ENCODE peak calls at places on chromosomes 6 and 20, in six cellular contexts. Y is esophagus squamous epithelium, I is endothelial cell of umbilical vein, R is ovary, U is neural progenitor cell, A is thoracic aorta. B is an unnamed sample. For H3K36me3, the result is how much of the 10 kb centered on the place peaks cover.

GRCh38 chr20:34663213-34663943 is 13.5 kb downstream of the PIGU start:
- DNase-seq in I (no peak), Y (no peak), A (no peak), R (no peak), U (no peak), B (no peak)

GRCh38 chr20:34200020-34200419 is 41.2 kb upstream of the ASIP start:
- DNase-seq in A (no peak), I (no peak), Y (no peak), R (no peak), U (no peak), B (no peak)

GRCh38 chr20:44070139-44070900 is 116.7 kb downstream of the JPH2 start:
- DNase-seq in A (no peak), U (no peak), I (no peak), Y (no peak), R (no peak), B (no peak)

GRCh38 chr20:31570735-31571617 is 34.1 kb upstream of the ID1 start:
- DNase-seq in R (no peak), U (no peak), Y (no peak), I (no peak), A (no peak), B (no peak)

GRCh38 chr6:166691199-166691598 is 64.1 kb upstream of the RPS6KA2 start:
- DNase-seq in A (no peak), Y (no peak), R (no peak), I (peak), U (no peak), B (no peak)

GRCh38 chr20:57613481-57613921 is 6.7 kb downstream of the ZBP1 start:
- DNase-seq in I (no peak), A (no peak), R (no peak), Y (no peak), U (no peak), B (no peak)

GRCh38 chr6:111713811-111714210 is 108.1 kb upstream of the TRAF3IP2 start:
- DNase-seq in A (no peak), R (no peak), I (no peak), U (no peak), Y (no peak), B (no peak)

GRCh38 chr6:19502301-19502700 is 334.9 kb upstream of the ID4 start:
- DNase-seq in Y (no peak), U (no peak), I (no peak), R (no peak), A (no peak), B (no peak)

GRCh38 chr20:18653736-18654447 is 66.0 kb downstream of the DTD1 start:
- DNase-seq in R (no peak), Y (no peak), U (no peak), I (no peak), A (no peak), B (no peak)

GRCh38 chr6:36886948-36887347 is 1.2 kb downstream of the C6orf89 start:
- DNase-seq in A (no peak), R (no peak), U (no peak), I (no peak), Y (no peak), B (no peak)
- H3K4me3 ChIP-seq in A (peak), R (no peak), U (peak), I (no peak), Y (peak), B (no peak)

GRCh38 chr6:4607793-4608192 is 168.4 kb upstream of the CDYL start:
- DNase-seq in U (no peak), R (no peak), A (no peak), I (no peak), Y (no peak), B (no peak)

GRCh38 chr6:4608361-4609115 is 167.7 kb upstream of the CDYL start:
- DNase-seq in I (peak), Y (no peak), R (no peak), A (no peak), U (no peak), B (peak)

GRCh38 chr6:4606016-4606415 is 170.2 kb upstream of the CDYL start:
- DNase-seq in Y (no peak), U (no peak), A (no peak), I (no peak), R (no peak), B (peak)

GRCh38 chr6:4606681-4607025 is 169.6 kb upstream of the CDYL start:
- DNase-seq in I (no peak), Y (no peak), R (no peak), A (no peak), U (no peak), B (no peak)

DNA sequence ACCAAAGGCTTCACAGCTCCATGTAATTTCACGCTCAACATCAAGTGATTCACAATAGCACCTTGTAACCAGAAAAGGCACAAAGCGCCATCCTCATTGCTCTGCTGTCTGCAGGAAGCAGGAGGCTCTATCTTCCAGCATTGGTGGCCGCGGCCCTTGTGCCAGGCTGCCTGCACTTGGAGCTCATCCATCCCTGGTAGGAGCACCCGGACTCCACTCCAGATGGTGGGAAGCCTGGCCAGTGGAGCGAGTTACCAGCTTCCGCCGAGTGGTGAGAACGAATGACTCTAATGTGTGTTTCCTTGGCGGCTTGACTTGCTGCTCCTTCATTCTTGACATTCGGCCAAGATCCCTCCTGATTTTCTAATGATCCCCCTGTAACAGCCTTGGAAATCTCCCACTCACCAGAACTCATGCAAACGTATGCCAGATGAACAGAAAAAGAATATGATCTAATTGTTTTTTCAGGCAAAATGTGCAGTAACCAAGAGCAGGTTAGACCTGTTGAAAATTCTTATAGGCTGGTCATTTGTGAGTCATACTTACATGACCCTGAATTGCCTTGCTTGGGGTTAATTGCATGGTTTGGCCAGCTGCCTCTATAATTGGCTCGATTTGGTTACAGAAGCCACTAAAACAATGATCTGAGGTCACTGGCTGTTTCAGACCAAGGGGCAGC is 169.0 kb upstream of the CDYL start:
- DNase-seq in A (no peak), I (peak), Y (no peak), R (peak), U (no peak), B (no peak)
- H3K36me3 ChIP-seq in A (under half), I (under half), Y (under half), R (under half), U (under half), B (under half)

DNA sequence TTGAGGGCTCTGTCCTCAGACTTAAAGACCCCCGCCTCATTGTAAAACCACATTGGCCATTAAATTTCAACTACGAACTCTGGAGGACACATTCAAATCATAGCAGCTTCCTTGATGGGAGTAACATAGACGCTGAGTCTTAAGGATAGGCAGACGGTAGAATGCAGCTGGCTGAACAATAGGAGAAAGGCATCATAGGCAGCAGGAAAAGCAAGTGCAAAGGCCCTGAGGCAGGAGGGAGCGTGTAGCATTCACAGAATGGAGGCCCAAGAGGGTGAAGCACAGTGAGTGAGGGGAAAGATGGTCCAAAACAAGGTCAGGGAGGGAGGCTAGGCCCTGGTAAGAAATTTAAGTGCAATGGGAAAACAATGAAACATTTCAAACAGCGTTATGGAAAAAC is 8.6 kb upstream of the PFDN4 start:
- DNase-seq in I (no peak), A (no peak), U (no peak), Y (no peak), R (no peak), B (no peak)
- H3K4me3 ChIP-seq in I (no peak), A (no peak), U (no peak), Y (no peak), R (no peak), B (no peak)

GRCh38 chr6:138912308-138912707 is 75.7 kb downstream of the REPS1 start:
- DNase-seq in A (no peak), Y (no peak), I (no peak), U (no peak), R (no peak), B (no peak)
- H3K36me3 ChIP-seq in A (under half), Y (half or more), I (under half), U (under half), R (under half), B (under half)

DNA sequence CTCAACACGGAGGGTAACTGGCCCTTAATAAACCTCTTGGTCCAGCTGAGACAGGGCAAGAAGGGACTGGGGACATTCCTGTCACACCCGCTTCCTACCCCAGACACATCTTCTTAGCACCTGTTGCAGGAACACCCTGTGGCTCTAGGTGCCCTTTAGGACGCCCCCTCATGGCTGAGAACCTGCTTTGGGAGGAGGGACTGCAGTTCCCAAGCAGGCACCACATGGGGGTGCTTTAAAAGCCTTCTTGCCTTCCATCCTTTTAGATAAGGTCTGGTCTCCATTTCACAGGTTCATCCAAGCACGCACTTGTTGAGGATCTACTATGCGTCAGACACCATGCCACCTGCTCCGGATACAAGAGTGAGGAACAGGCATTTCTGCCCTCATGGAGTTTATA is 26.6 kb downstream of the NSFL1C start:
- DNase-seq in Y (no peak), U (peak), R (no peak), I (peak), A (no peak), B (peak)
- H3K4me3 ChIP-seq in Y (no peak), U (no peak), R (no peak), I (no peak), A (no peak), B (no peak)

GRCh38 chr20:3887870-3888614 is 1.1 kb upstream of the PANK2 start:
- DNase-seq in I (no peak), U (peak), Y (no peak), A (no peak), R (peak), B (peak)

GRCh38 chr20:3890410-3890751 is 1.2 kb downstream of the PANK2 start:
- DNase-seq in I (no peak), A (no peak), R (no peak), U (no peak), Y (no peak), B (no peak)

GRCh38 chr20:3890999-3891929 is 2.1 kb downstream of the PANK2 start:
- DNase-seq in R (no peak), U (no peak), I (no peak), Y (no peak), A (no peak), B (no peak)

GRCh38 chr20:3888622-3889488 is at the start of gene PANK2:
- DNase-seq in Y (peak), R (peak), U (peak), I (peak), A (peak), B (peak)

GRCh38 chr20:3889489-3890409 is 562 bp downstream of the PANK2 start:
- DNase-seq in Y (no peak), U (no peak), I (peak), A (no peak), R (peak), B (peak)
- H3K36me3 ChIP-seq in Y (under half), U (under half), I (under half), A (under half), R (under half), B (under half)

DNA sequence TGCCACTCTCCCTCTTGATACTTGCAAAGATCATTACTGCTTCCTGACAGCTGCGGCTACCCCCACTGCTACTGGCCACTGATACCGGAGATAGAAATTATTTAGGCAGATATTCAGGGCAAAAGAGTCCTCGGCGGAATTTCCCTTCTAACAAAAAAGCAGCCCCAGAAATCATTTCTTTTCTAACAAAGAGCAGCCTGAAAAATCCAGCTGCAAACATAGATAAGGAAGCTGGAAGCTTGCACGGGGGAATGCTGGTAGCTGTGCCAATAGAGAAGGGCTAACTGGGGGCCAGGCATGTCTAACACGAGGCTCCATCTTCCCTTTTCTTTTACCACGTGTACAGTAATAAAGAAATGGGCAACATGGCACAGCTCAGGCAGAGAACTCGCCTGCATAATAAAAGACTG is 6.2 kb downstream of the TP53RK start:
- DNase-seq in A (no peak), U (no peak), Y (no peak), R (no peak), I (peak), B (no peak)
- H3K4me3 ChIP-seq in A (peak), U (peak), Y (no peak), R (no peak), I (no peak), B (peak)

B was measured in H7.